ENCODE peak calls at places on chromosomes 7 and 10, in six cellular contexts. One of them, this sample, is unnamed.
A peak's percentile ranks its signal among the peaks of the same experiment; 100 is the strongest.

GRCh38 chr10:13206546-13207443 is 27.4 kb downstream of the UCMA start:
- DNase-seq in mesendoderm: peak; percentile 36
- DNase-seq in neuronal stem cell: no peak
- DNase-seq in trophoblast cell: no peak
- DNase-seq in IMR-90: peak; percentile 61
- DNase-seq in H1: no peak
- DNase-seq in this sample: no peak

GRCh38 chr10:58081353-58081752 is 186.3 kb downstream of the IPMK start:
- DNase-seq in H1: no peak
- DNase-seq in IMR-90: no peak
- DNase-seq in neuronal stem cell: no peak
- DNase-seq in mesendoderm: no peak
- DNase-seq in trophoblast cell: peak; percentile 20
- DNase-seq in this sample: no peak

GRCh38 chr7:3695602-3696001 is 394.6 kb downstream of the SDK1 start:
- DNase-seq in mesendoderm: no peak
- DNase-seq in IMR-90: no peak
- DNase-seq in neuronal stem cell: no peak
- DNase-seq in trophoblast cell: no peak
- DNase-seq in H1: no peak
- DNase-seq in this sample: no peak

GRCh38 chr10:85139124-85139523 is 810.7 kb downstream of the CCSER2 start:
- DNase-seq in mesendoderm: no peak
- DNase-seq in IMR-90: no peak
- DNase-seq in H1: no peak
- DNase-seq in neuronal stem cell: no peak
- DNase-seq in trophoblast cell: no peak
- DNase-seq in this sample: no peak

GRCh38 chr7:120060283-120060682 is 212.7 kb upstream of the KCND2 start:
- DNase-seq in mesendoderm: no peak
- DNase-seq in neuronal stem cell: no peak
- DNase-seq in H1: no peak
- DNase-seq in trophoblast cell: no peak
- DNase-seq in IMR-90: peak; percentile 59
- DNase-seq in this sample: no peak

GRCh38 chr10:20281579-20281978 is 465.3 kb downstream of the PLXDC2 start:
- DNase-seq in mesendoderm: no peak
- DNase-seq in H1: no peak
- DNase-seq in neuronal stem cell: no peak
- DNase-seq in trophoblast cell: no peak
- DNase-seq in IMR-90: no peak
- DNase-seq in this sample: no peak

GRCh38 chr7:150848561-150849115 is 3.7 kb upstream of the AOC1 start:
- DNase-seq in neuronal stem cell: no peak
- DNase-seq in H1: peak; percentile 27
- DNase-seq in trophoblast cell: no peak
- DNase-seq in IMR-90: no peak
- DNase-seq in mesendoderm: no peak
- DNase-seq in this sample: peak; percentile 7

GRCh38 chr10:125159932-125160855 is at the start of gene CTBP2:
- DNase-seq in neuronal stem cell: peak; percentile 51
- DNase-seq in IMR-90: no peak
- DNase-seq in trophoblast cell: no peak
- DNase-seq in mesendoderm: peak; percentile 76
- DNase-seq in H1: peak; percentile 68
- DNase-seq in this sample: peak; percentile 64

GRCh38 chr10:33111652-33112051 is 153.6 kb upstream of the ITGB1 start:
- DNase-seq in H1: no peak
- DNase-seq in neuronal stem cell: no peak
- DNase-seq in mesendoderm: no peak
- DNase-seq in trophoblast cell: no peak
- DNase-seq in IMR-90: no peak
- DNase-seq in this sample: no peak

GRCh38 chr10:91162495-91163268 is 57.8 kb upstream of the PCGF5 start:
- DNase-seq in mesendoderm: no peak
- DNase-seq in IMR-90: peak; percentile 40
- DNase-seq in neuronal stem cell: no peak
- DNase-seq in H1: peak; percentile 59
- DNase-seq in trophoblast cell: no peak
- DNase-seq in this sample: peak; percentile 33

GRCh38 chr7:71548746-71549145 is 416.8 kb downstream of the GALNT17 start:
- DNase-seq in neuronal stem cell: no peak
- DNase-seq in mesendoderm: no peak
- DNase-seq in IMR-90: no peak
- DNase-seq in trophoblast cell: no peak
- DNase-seq in H1: no peak
- DNase-seq in this sample: no peak

GRCh38 chr10:92867235-92867634 is 18.9 kb downstream of the EXOC6 start:
- DNase-seq in IMR-90: no peak
- DNase-seq in mesendoderm: no peak
- DNase-seq in H1: no peak
- DNase-seq in trophoblast cell: no peak
- DNase-seq in neuronal stem cell: no peak
- DNase-seq in this sample: no peak

GRCh38 chr10:5499493-5499800 is at the start of gene CALML5:
- DNase-seq in trophoblast cell: no peak
- DNase-seq in IMR-90: no peak
- DNase-seq in neuronal stem cell: no peak
- DNase-seq in mesendoderm: no peak
- DNase-seq in H1: no peak
- DNase-seq in this sample: no peak

GRCh38 chr7:22698762-22699161 is 28.2 kb upstream of the IL6 start:
- DNase-seq in neuronal stem cell: no peak
- DNase-seq in trophoblast cell: no peak
- DNase-seq in mesendoderm: no peak
- DNase-seq in IMR-90: no peak
- DNase-seq in H1: no peak
- DNase-seq in this sample: no peak

GRCh38 chr10:14751576-14752330 is 22.9 kb downstream of the FAM107B start:
- DNase-seq in IMR-90: peak; percentile 26
- DNase-seq in mesendoderm: peak; percentile 30
- DNase-seq in trophoblast cell: no peak
- DNase-seq in H1: no peak
- DNase-seq in neuronal stem cell: no peak
- DNase-seq in this sample: no peak

DNA sequence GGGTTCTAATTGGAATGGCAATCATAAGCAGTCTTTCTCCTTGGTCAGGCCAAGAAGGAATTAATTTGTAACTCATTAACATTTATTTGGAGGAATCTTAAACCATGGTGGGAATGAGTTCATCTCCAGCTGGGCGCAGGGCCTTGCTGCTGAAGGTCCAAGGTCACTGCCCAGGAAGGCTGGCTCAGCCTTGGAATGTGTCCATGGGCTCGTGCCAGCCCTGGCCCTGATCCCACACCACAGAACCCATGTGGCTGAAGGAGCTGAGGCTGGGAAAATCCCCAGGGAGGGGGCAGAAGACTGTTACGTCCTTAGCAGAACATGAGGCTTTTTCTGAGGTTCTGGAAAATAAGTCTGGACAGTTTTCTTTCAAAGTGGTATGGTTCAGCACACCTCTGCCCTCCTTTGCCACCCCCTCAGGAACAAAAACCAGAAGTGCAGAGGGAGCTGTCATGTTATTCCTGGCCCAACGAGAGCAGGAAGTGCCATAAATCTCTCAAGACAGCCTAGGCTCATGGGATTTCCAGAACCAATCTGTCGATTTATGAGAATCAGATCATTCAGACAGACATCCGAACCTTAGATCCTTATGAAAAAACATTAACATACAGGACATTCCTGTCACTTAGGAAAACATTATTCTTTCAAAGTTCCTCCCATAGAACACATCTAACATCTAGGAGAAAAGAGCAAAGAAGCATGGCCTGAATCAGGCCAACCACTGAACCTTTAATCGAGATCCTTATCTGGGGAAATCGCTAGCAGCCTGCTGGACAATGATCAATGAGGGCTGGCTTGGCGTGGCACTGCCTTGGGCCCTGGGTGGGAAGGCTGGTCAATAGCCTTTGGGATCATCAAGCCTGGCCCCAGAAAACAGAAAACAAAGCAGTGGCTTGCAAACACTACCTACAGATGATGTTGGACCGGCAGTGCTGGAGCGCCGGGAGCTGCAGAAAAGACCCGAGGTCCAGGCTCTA is 134.3 kb downstream of the TAX1BP1 start:
- DNase-seq in neuronal stem cell: no peak
- DNase-seq in mesendoderm: no peak
- DNase-seq in trophoblast cell: no peak
- DNase-seq in IMR-90: peak; percentile 19
- DNase-seq in H1: no peak
- DNase-seq in this sample: no peak
- H2BK5ac ChIP-seq in neuronal stem cell: no peak overlapping the region
- H2BK5ac ChIP-seq in mesendoderm: no peak overlapping the region
- H2BK5ac ChIP-seq in trophoblast cell: no peak overlapping the region
- H2BK5ac ChIP-seq in IMR-90: no peak overlapping the region
- H2BK5ac ChIP-seq in H1: no peak overlapping the region
- H2BK5ac ChIP-seq in this sample: no peak overlapping the region

DNA sequence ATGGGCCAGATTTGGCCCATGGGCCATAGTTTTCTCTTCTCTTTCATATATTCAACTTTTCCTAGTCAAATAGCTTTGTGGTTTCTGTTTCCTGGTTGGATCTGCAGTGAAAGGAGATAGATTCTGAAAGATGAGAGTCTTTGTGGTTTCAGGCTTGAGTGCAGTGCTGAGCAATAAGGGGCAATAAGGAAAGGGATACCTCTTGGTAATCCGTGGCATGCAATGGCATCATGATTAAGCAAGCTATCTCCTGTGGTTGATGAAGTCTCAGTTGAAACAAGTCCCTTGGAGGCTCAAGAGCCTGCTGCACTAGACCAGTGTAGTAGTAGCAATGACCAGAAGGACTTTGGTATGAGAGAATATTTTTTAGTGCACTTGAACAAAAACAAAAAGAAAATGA is 187.7 kb upstream of the CNTNAP2 start:
- DNase-seq in H1: no peak
- DNase-seq in mesendoderm: no peak
- DNase-seq in trophoblast cell: no peak
- DNase-seq in neuronal stem cell: no peak
- DNase-seq in IMR-90: no peak
- DNase-seq in this sample: no peak
- H3K4me1 ChIP-seq in H1: no peaks in the 10 kb centered on the region
- H3K4me1 ChIP-seq in mesendoderm: no peaks in the 10 kb centered on the region
- H3K4me1 ChIP-seq in trophoblast cell: no peaks in the 10 kb centered on the region
- H3K4me1 ChIP-seq in neuronal stem cell: no peaks in the 10 kb centered on the region
- H3K4me1 ChIP-seq in IMR-90: no peaks in the 10 kb centered on the region
- H3K4me1 ChIP-seq in this sample: peaks cover 4% of the 10 kb centered on the region

GRCh38 chr7:776992-777520 is 50.0 kb upstream of the PRKAR1B start:
- DNase-seq in neuronal stem cell: no peak
- DNase-seq in H1: no peak
- DNase-seq in IMR-90: peak; percentile 63
- DNase-seq in mesendoderm: no peak
- DNase-seq in trophoblast cell: no peak
- DNase-seq in this sample: no peak
- H2BK5ac ChIP-seq in neuronal stem cell: no peak overlapping the region
- H2BK5ac ChIP-seq in H1: no peak overlapping the region
- H2BK5ac ChIP-seq in IMR-90: no peak overlapping the region
- H2BK5ac ChIP-seq in mesendoderm: no peak overlapping the region
- H2BK5ac ChIP-seq in trophoblast cell: no peak overlapping the region
- H2BK5ac ChIP-seq in this sample: no peak overlapping the region

GRCh38 chr10:49273082-49273465 is 25.9 kb upstream of the C10orf71 start:
- DNase-seq in H1: peak; percentile 8
- DNase-seq in IMR-90: no peak
- DNase-seq in trophoblast cell: no peak
- DNase-seq in neuronal stem cell: no peak
- DNase-seq in mesendoderm: no peak
- DNase-seq in this sample: no peak

GRCh38 chr10:49272251-49273081 is 26.5 kb upstream of the C10orf71 start:
- DNase-seq in IMR-90: peak; percentile 4
- DNase-seq in trophoblast cell: no peak
- DNase-seq in H1: peak; percentile 30
- DNase-seq in neuronal stem cell: no peak
- DNase-seq in mesendoderm: no peak
- DNase-seq in this sample: peak; percentile 17

GRCh38 chr10:49275896-49276295 is 23.1 kb upstream of the C10orf71 start:
- DNase-seq in mesendoderm: no peak
- DNase-seq in neuronal stem cell: no peak
- DNase-seq in H1: peak; percentile 20
- DNase-seq in IMR-90: no peak
- DNase-seq in trophoblast cell: no peak
- DNase-seq in this sample: peak; percentile 7

GRCh38 chr10:49273626-49274025 is 25.3 kb upstream of the C10orf71 start:
- DNase-seq in trophoblast cell: no peak
- DNase-seq in neuronal stem cell: no peak
- DNase-seq in mesendoderm: no peak
- DNase-seq in IMR-90: no peak
- DNase-seq in H1: peak; percentile 6
- DNase-seq in this sample: no peak

DNA sequence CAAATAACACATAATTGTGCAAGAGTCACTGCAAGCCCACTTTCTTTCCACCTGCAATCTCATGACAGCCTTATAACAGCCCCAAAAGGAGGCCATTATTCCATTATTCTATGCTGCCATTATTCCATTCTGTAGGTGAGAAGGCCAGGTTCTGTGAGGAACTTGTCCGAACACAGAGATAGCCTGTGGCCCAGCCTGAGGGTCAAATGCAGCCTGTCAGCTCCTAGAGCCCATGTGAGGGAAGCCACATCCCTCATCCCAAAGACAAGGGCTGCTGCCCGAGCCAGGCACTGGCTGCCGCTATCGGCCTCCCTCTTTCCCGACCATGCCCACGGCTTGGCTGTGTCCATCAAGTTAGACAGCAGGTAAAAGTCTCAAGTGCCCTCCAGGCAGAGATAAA is 24.1 kb upstream of the C10orf71 start:
- DNase-seq in IMR-90: no peak
- DNase-seq in mesendoderm: no peak
- DNase-seq in neuronal stem cell: no peak
- DNase-seq in H1: peak; percentile 1
- DNase-seq in trophoblast cell: no peak
- DNase-seq in this sample: no peak
- H3K4me1 ChIP-seq in IMR-90: no peaks in the 10 kb centered on the region
- H3K4me1 ChIP-seq in mesendoderm: no peaks in the 10 kb centered on the region
- H3K4me1 ChIP-seq in neuronal stem cell: no peaks in the 10 kb centered on the region
- H3K4me1 ChIP-seq in H1: no peaks in the 10 kb centered on the region
- H3K4me1 ChIP-seq in trophoblast cell: peaks cover 5% of the 10 kb centered on the region
- H3K4me1 ChIP-seq in this sample: no peaks in the 10 kb centered on the region

GRCh38 chr7:5041047-5041446 is 4.6 kb upstream of the RBAK start:
- DNase-seq in H1: no peak
- DNase-seq in neuronal stem cell: no peak
- DNase-seq in IMR-90: no peak
- DNase-seq in trophoblast cell: no peak
- DNase-seq in mesendoderm: no peak
- DNase-seq in this sample: no peak

GRCh38 chr7:5043661-5044060 is 2.0 kb upstream of the RBAK start:
- DNase-seq in IMR-90: no peak
- DNase-seq in H1: no peak
- DNase-seq in trophoblast cell: no peak
- DNase-seq in neuronal stem cell: no peak
- DNase-seq in mesendoderm: no peak
- DNase-seq in this sample: no peak

GRCh38 chr7:5045558-5046396 is at the start of gene RBAK:
- DNase-seq in neuronal stem cell: peak; percentile 81
- DNase-seq in trophoblast cell: peak; percentile 95
- DNase-seq in mesendoderm: peak; percentile 98
- DNase-seq in IMR-90: peak; percentile 95
- DNase-seq in H1: peak; percentile 93
- DNase-seq in this sample: peak; percentile 99
- H2BK5ac ChIP-seq in neuronal stem cell: no peak within 1 kb of the TSS
- H2BK5ac ChIP-seq in trophoblast cell: peak within 1 kb of the TSS; percentile 58
- H2BK5ac ChIP-seq in mesendoderm: no peak within 1 kb of the TSS
- H2BK5ac ChIP-seq in IMR-90: peak within 1 kb of the TSS; percentile 63
- H2BK5ac ChIP-seq in H1: no peak within 1 kb of the TSS
- H2BK5ac ChIP-seq in this sample: no peak within 1 kb of the TSS

GRCh38 chr10:79346388-79347225 is 662 bp upstream of the PPIF start:
- DNase-seq in mesendoderm: peak; percentile 75
- DNase-seq in H1: peak; percentile 54
- DNase-seq in trophoblast cell: no peak
- DNase-seq in IMR-90: no peak
- DNase-seq in neuronal stem cell: no peak
- DNase-seq in this sample: peak; percentile 67
- H3K4me1 ChIP-seq in mesendoderm: peaks cover 4% of the 10 kb centered on the region
- H3K4me1 ChIP-seq in H1: peaks cover 14% of the 10 kb centered on the region
- H3K4me1 ChIP-seq in trophoblast cell: peaks cover 14% of the 10 kb centered on the region
- H3K4me1 ChIP-seq in IMR-90: peaks cover 15% of the 10 kb centered on the region
- H3K4me1 ChIP-seq in neuronal stem cell: peaks cover 14% of the 10 kb centered on the region
- H3K4me1 ChIP-seq in this sample: peaks cover 5% of the 10 kb centered on the region

This sample was measured in H9.